ENCODE peak calls at places on chromosomes 11 and 22, in ten cellular contexts. L is A549; N is activated gamma-delta T cell; G is AG08396; M is fibroblast of lung; R is MCF 10A; D is A172; X is SW 1271; Z is activated T-cell treated with anti-CD3 and anti-CD28 coated beads, Interleukin-2, amount 50 U/mL, for 72 hours; C is T-cell. O is an unnamed sample.

GRCh38 chr11:47433157-47433556 is 6.9 kb upstream of the PSMC3 start:
- DNase-seq in L (no peak), N (no peak), G (no peak), M (no peak), R (no peak), D (no peak), X (no peak), Z (no peak), C (no peak), O (peak; percentile 38)

GRCh38 chr22:29636751-29637150 is 33.3 kb downstream of the NF2 start:
- DNase-seq in L (no peak), N (no peak), G (no peak), M (no peak), R (no peak), D (no peak), X (no peak), Z (no peak), C (no peak), O (no peak)

GRCh38 chr11:71452354-71453020 is 516 bp upstream of the NADSYN1 start:
- DNase-seq in L (no peak), N (no peak), G (peak; percentile 24), M (peak; percentile 65), R (no peak), D (no peak), X (no peak), Z (peak; percentile 53), C (peak; percentile 84), O (peak; percentile 75)

GRCh38 chr11:63991558-63991957 is 5.3 kb downstream of the OTUB1 start:
- DNase-seq in L (no peak), N (no peak), G (no peak), M (no peak), R (no peak), D (no peak), X (no peak), Z (no peak), C (no peak), O (no peak)

GRCh38 chr11:76234704-76235232 is 28.5 kb upstream of the WNT11 start:
- DNase-seq in L (peak; percentile 60), N (no peak), G (no peak), M (no peak), R (no peak), D (no peak), X (no peak), Z (no peak), C (no peak), O (peak; percentile 47)

GRCh38 chr11:130478881-130479280 is 30.4 kb downstream of the ADAMTS15 start:
- DNase-seq in L (no peak), N (no peak), G (peak; percentile 39), M (no peak), R (no peak), D (no peak), X (no peak), Z (no peak), C (no peak), O (peak; percentile 35)

GRCh38 chr22:37777122-37777687 is 30.5 kb upstream of the GCAT start:
- DNase-seq in L (no peak), N (no peak), G (peak; percentile 75), M (peak; percentile 82), R (peak; percentile 97), D (peak; percentile 78), X (no peak), Z (no peak), C (no peak), O (peak; percentile 92)

GRCh38 chr11:1928038-1928890 is 8.8 kb downstream of the TNNT3 start:
- DNase-seq in L (no peak), N (no peak), G (no peak), M (no peak), R (no peak), D (no peak), X (no peak), Z (no peak), C (no peak), O (no peak)

GRCh38 chr11:110110854-110111253 is 17.7 kb downstream of the ZC3H12C start:
- DNase-seq in L (no peak), N (no peak), G (no peak), M (no peak), R (no peak), D (no peak), X (no peak), Z (no peak), C (no peak), O (no peak)

GRCh38 chr11:101269390-101269789 is 139.8 kb upstream of the PGR start:
- DNase-seq in L (no peak), N (no peak), G (no peak), M (no peak), R (no peak), D (no peak), X (no peak), Z (no peak), C (no peak), O (no peak)

GRCh38 chr11:3119141-3119821 is 45.8 kb downstream of the OSBPL5 start:
- DNase-seq in L (no peak), N (no peak), G (no peak), M (no peak), R (no peak), D (no peak), X (no peak), Z (no peak), C (peak; percentile 20), O (no peak)

GRCh38 chr11:31050061-31050790 is 319.3 kb downstream of the DCDC1 start:
- DNase-seq in L (no peak), N (no peak), G (no peak), M (no peak), R (no peak), D (peak; percentile 1), X (no peak), Z (no peak), C (no peak), O (no peak)

GRCh38 chr22:19082793-19083192 is 39.4 kb downstream of the DGCR2 start:
- DNase-seq in L (no peak), N (no peak), G (no peak), M (no peak), R (no peak), D (no peak), X (no peak), Z (no peak), C (no peak), O (no peak)

GRCh38 chr11:18046116-18046777 is at the start of gene TPH1:
- DNase-seq in L (no peak), N (no peak), G (peak; percentile 62), M (peak; percentile 33), R (peak; percentile 59), D (peak; percentile 9), X (no peak), Z (no peak), C (no peak), O (peak; percentile 69)

GRCh38 chr11:1225386-1226225 is 2.7 kb downstream of the MUC5B start:
- DNase-seq in L (no peak), N (no peak), G (no peak), M (no peak), R (no peak), D (no peak), X (no peak), Z (no peak), C (no peak), O (no peak)

GRCh38 chr11:67463680-67464410 is 5.2 kb downstream of the TMEM134 start:
- DNase-seq in L (peak; percentile 91), N (no peak), G (no peak), M (no peak), R (peak; percentile 91), D (peak; percentile 86), X (peak; percentile 64), Z (no peak), C (no peak), O (no peak)

GRCh38 chr11:73426184-73426845 is 50.1 kb downstream of the RELT start:
- DNase-seq in L (no peak), N (no peak), G (no peak), M (peak; percentile 26), R (no peak), D (no peak), X (no peak), Z (no peak), C (no peak), O (no peak)

GRCh38 chr11:762421-763072 is 14.7 kb downstream of the GATD1 start:
- DNase-seq in L (peak; percentile 83), N (no peak), G (peak; percentile 90), M (peak; percentile 78), R (peak; percentile 96), D (peak; percentile 95), X (peak; percentile 31), Z (no peak), C (no peak), O (peak; percentile 95)

GRCh38 chr11:27362749-27363575 is at the start of gene CCDC34:
- DNase-seq in L (peak; percentile 87), N (peak; percentile 78), G (peak; percentile 97), M (peak; percentile 91), R (peak; percentile 94), D (peak; percentile 88), X (peak; percentile 58), Z (peak; percentile 90), C (peak; percentile 86), O (peak; percentile 98)

GRCh38 chr11:107385361-107385982 is 72.2 kb downstream of the CWF19L2 start:
- DNase-seq in L (no peak), N (no peak), G (no peak), M (no peak), R (peak; percentile 90), D (no peak), X (no peak), Z (no peak), C (no peak), O (peak; percentile 49)

GRCh38 chr11:65643971-65644370 is 6.1 kb downstream of the SIPA1 start:
- DNase-seq in L (no peak), N (no peak), G (no peak), M (no peak), R (peak; percentile 41), D (peak; percentile 58), X (no peak), Z (no peak), C (no peak), O (peak; percentile 53)

GRCh38 chr22:37203354-37204044 is 8.8 kb downstream of the SSTR3 start:
- DNase-seq in L (no peak), N (no peak), G (no peak), M (no peak), R (no peak), D (no peak), X (no peak), Z (no peak), C (no peak), O (no peak)

GRCh38 chr11:19633276-19633675 is 79.4 kb upstream of the NAV2 start:
- DNase-seq in L (no peak), N (no peak), G (peak; percentile 16), M (peak; percentile 50), R (peak; percentile 61), D (no peak), X (no peak), Z (no peak), C (no peak), O (peak; percentile 45)

GRCh38 chr11:32905028-32905667 is 12.5 kb downstream of the QSER1 start:
- DNase-seq in L (no peak), N (no peak), G (no peak), M (peak; percentile 44), R (no peak), D (no peak), X (no peak), Z (no peak), C (no peak), O (peak; percentile 25)

GRCh38 chr11:36149538-36150242 is 139.5 kb downstream of the COMMD9 start:
- DNase-seq in L (peak; percentile 98), N (no peak), G (peak; percentile 96), M (peak; percentile 99), R (peak; percentile 100), D (peak; percentile 100), X (peak; percentile 96), Z (peak; percentile 57), C (no peak), O (peak; percentile 98)

O was measured in foreskin fibroblast.